ENCODE peak calls at places on chromosomes 2 and 18, in nine cellular contexts. One of them, this sample, is unnamed.

GRCh38 chr2:238061310-238062202 is 755 bp downstream of the SCLY start:
- DNase-seq in KBM-7: peak
- DNase-seq in body of pancreas: peak
- DNase-seq in cardiac septum: no peak
- DNase-seq in DMS 273 treated with DMSO at 0.1 percent for 48 hours: peak
- DNase-seq in PC-3: peak
- DNase-seq in mucosa of gallbladder: no peak
- DNase-seq in BE2C: peak
- DNase-seq in activated CD8-positive, alpha-beta memory T cell treated with anti-CD3 and anti-CD28 coated beads for 24 hours: peak
- DNase-seq in this sample: no peak

GRCh38 chr2:119198267-119198840 is 25.3 kb upstream of the STEAP3 start:
- DNase-seq in KBM-7: no peak
- DNase-seq in mucosa of gallbladder: no peak
- DNase-seq in cardiac septum: no peak
- DNase-seq in BE2C: no peak
- DNase-seq in body of pancreas: no peak
- DNase-seq in DMS 273 treated with DMSO at 0.1 percent for 48 hours: no peak
- DNase-seq in PC-3: peak
- DNase-seq in activated CD8-positive, alpha-beta memory T cell treated with anti-CD3 and anti-CD28 coated beads for 24 hours: no peak
- DNase-seq in this sample: peak

GRCh38 chr18:48166336-48166875 is 235.9 kb upstream of the SMAD2 start:
- DNase-seq in PC-3: no peak
- DNase-seq in activated CD8-positive, alpha-beta memory T cell treated with anti-CD3 and anti-CD28 coated beads for 24 hours: no peak
- DNase-seq in body of pancreas: no peak
- DNase-seq in mucosa of gallbladder: no peak
- DNase-seq in KBM-7: no peak
- DNase-seq in BE2C: no peak
- DNase-seq in DMS 273 treated with DMSO at 0.1 percent for 48 hours: no peak
- DNase-seq in cardiac septum: peak
- DNase-seq in this sample: peak

GRCh38 chr2:235841863-235842262 is 326.3 kb downstream of the GBX2 start:
- DNase-seq in PC-3: no peak
- DNase-seq in mucosa of gallbladder: no peak
- DNase-seq in KBM-7: no peak
- DNase-seq in activated CD8-positive, alpha-beta memory T cell treated with anti-CD3 and anti-CD28 coated beads for 24 hours: no peak
- DNase-seq in BE2C: no peak
- DNase-seq in cardiac septum: peak
- DNase-seq in DMS 273 treated with DMSO at 0.1 percent for 48 hours: no peak
- DNase-seq in body of pancreas: no peak
- DNase-seq in this sample: peak

GRCh38 chr2:38653715-38654494 is 12.0 kb upstream of the GALM start:
- DNase-seq in activated CD8-positive, alpha-beta memory T cell treated with anti-CD3 and anti-CD28 coated beads for 24 hours: peak
- DNase-seq in cardiac septum: no peak
- DNase-seq in body of pancreas: no peak
- DNase-seq in BE2C: no peak
- DNase-seq in DMS 273 treated with DMSO at 0.1 percent for 48 hours: no peak
- DNase-seq in PC-3: no peak
- DNase-seq in mucosa of gallbladder: no peak
- DNase-seq in KBM-7: no peak
- DNase-seq in this sample: no peak

GRCh38 chr2:42809876-42810125 is 17.4 kb upstream of the HAAO start:
- DNase-seq in cardiac septum: peak
- DNase-seq in KBM-7: no peak
- DNase-seq in DMS 273 treated with DMSO at 0.1 percent for 48 hours: peak
- DNase-seq in BE2C: peak
- DNase-seq in activated CD8-positive, alpha-beta memory T cell treated with anti-CD3 and anti-CD28 coated beads for 24 hours: no peak
- DNase-seq in mucosa of gallbladder: peak
- DNase-seq in body of pancreas: peak
- DNase-seq in PC-3: peak
- DNase-seq in this sample: peak

GRCh38 chr2:16197504-16198147 is 257.3 kb downstream of the MYCN start:
- DNase-seq in KBM-7: no peak
- DNase-seq in cardiac septum: no peak
- DNase-seq in activated CD8-positive, alpha-beta memory T cell treated with anti-CD3 and anti-CD28 coated beads for 24 hours: no peak
- DNase-seq in mucosa of gallbladder: no peak
- DNase-seq in PC-3: no peak
- DNase-seq in BE2C: no peak
- DNase-seq in DMS 273 treated with DMSO at 0.1 percent for 48 hours: no peak
- DNase-seq in body of pancreas: no peak
- DNase-seq in this sample: no peak

GRCh38 chr2:39548971-39549370 is 111.9 kb upstream of the MAP4K3 start:
- DNase-seq in BE2C: no peak
- DNase-seq in cardiac septum: no peak
- DNase-seq in mucosa of gallbladder: no peak
- DNase-seq in PC-3: no peak
- DNase-seq in body of pancreas: no peak
- DNase-seq in DMS 273 treated with DMSO at 0.1 percent for 48 hours: no peak
- DNase-seq in activated CD8-positive, alpha-beta memory T cell treated with anti-CD3 and anti-CD28 coated beads for 24 hours: no peak
- DNase-seq in KBM-7: no peak
- DNase-seq in this sample: no peak

GRCh38 chr2:69381337-69381737 is 5.7 kb downstream of the GFPT1 start:
- DNase-seq in body of pancreas: no peak
- DNase-seq in mucosa of gallbladder: no peak
- DNase-seq in DMS 273 treated with DMSO at 0.1 percent for 48 hours: no peak
- DNase-seq in BE2C: no peak
- DNase-seq in activated CD8-positive, alpha-beta memory T cell treated with anti-CD3 and anti-CD28 coated beads for 24 hours: no peak
- DNase-seq in cardiac septum: no peak
- DNase-seq in KBM-7: no peak
- DNase-seq in PC-3: peak
- DNase-seq in this sample: no peak

GRCh38 chr18:49006641-49007136 is 55.9 kb upstream of the SMAD7 start:
- DNase-seq in KBM-7: no peak
- DNase-seq in mucosa of gallbladder: no peak
- DNase-seq in PC-3: no peak
- DNase-seq in activated CD8-positive, alpha-beta memory T cell treated with anti-CD3 and anti-CD28 coated beads for 24 hours: no peak
- DNase-seq in DMS 273 treated with DMSO at 0.1 percent for 48 hours: peak
- DNase-seq in cardiac septum: no peak
- DNase-seq in body of pancreas: no peak
- DNase-seq in BE2C: no peak
- DNase-seq in this sample: no peak

GRCh38 chr2:153299217-153299616 is 179.3 kb downstream of the RPRM start:
- DNase-seq in BE2C: no peak
- DNase-seq in DMS 273 treated with DMSO at 0.1 percent for 48 hours: no peak
- DNase-seq in activated CD8-positive, alpha-beta memory T cell treated with anti-CD3 and anti-CD28 coated beads for 24 hours: no peak
- DNase-seq in PC-3: no peak
- DNase-seq in KBM-7: no peak
- DNase-seq in cardiac septum: no peak
- DNase-seq in mucosa of gallbladder: no peak
- DNase-seq in body of pancreas: no peak
- DNase-seq in this sample: no peak

GRCh38 chr18:58267493-58267892 is 223.5 kb downstream of the NEDD4L start:
- DNase-seq in cardiac septum: no peak
- DNase-seq in KBM-7: no peak
- DNase-seq in body of pancreas: no peak
- DNase-seq in PC-3: no peak
- DNase-seq in DMS 273 treated with DMSO at 0.1 percent for 48 hours: no peak
- DNase-seq in mucosa of gallbladder: no peak
- DNase-seq in activated CD8-positive, alpha-beta memory T cell treated with anti-CD3 and anti-CD28 coated beads for 24 hours: no peak
- DNase-seq in BE2C: no peak
- DNase-seq in this sample: no peak

GRCh38 chr2:161063074-161063945 is 96.9 kb upstream of the TANK start:
- DNase-seq in BE2C: peak
- DNase-seq in KBM-7: peak
- DNase-seq in PC-3: peak
- DNase-seq in cardiac septum: no peak
- DNase-seq in activated CD8-positive, alpha-beta memory T cell treated with anti-CD3 and anti-CD28 coated beads for 24 hours: peak
- DNase-seq in body of pancreas: peak
- DNase-seq in mucosa of gallbladder: peak
- DNase-seq in DMS 273 treated with DMSO at 0.1 percent for 48 hours: peak
- DNase-seq in this sample: peak

GRCh38 chr2:36359006-36359580 is 3.5 kb downstream of the CRIM1 start:
- DNase-seq in KBM-7: no peak
- DNase-seq in BE2C: no peak
- DNase-seq in body of pancreas: no peak
- DNase-seq in activated CD8-positive, alpha-beta memory T cell treated with anti-CD3 and anti-CD28 coated beads for 24 hours: no peak
- DNase-seq in mucosa of gallbladder: no peak
- DNase-seq in PC-3: peak
- DNase-seq in cardiac septum: no peak
- DNase-seq in DMS 273 treated with DMSO at 0.1 percent for 48 hours: no peak
- DNase-seq in this sample: no peak

GRCh38 chr2:150030440-150030839 is 442.9 kb upstream of the MMADHC start:
- DNase-seq in activated CD8-positive, alpha-beta memory T cell treated with anti-CD3 and anti-CD28 coated beads for 24 hours: no peak
- DNase-seq in DMS 273 treated with DMSO at 0.1 percent for 48 hours: no peak
- DNase-seq in KBM-7: no peak
- DNase-seq in mucosa of gallbladder: no peak
- DNase-seq in PC-3: no peak
- DNase-seq in BE2C: no peak
- DNase-seq in cardiac septum: no peak
- DNase-seq in body of pancreas: no peak
- DNase-seq in this sample: no peak

GRCh38 chr2:11144724-11145079 is 10.6 kb upstream of the SLC66A3 start:
- DNase-seq in KBM-7: no peak
- DNase-seq in cardiac septum: no peak
- DNase-seq in body of pancreas: no peak
- DNase-seq in activated CD8-positive, alpha-beta memory T cell treated with anti-CD3 and anti-CD28 coated beads for 24 hours: no peak
- DNase-seq in mucosa of gallbladder: no peak
- DNase-seq in PC-3: no peak
- DNase-seq in DMS 273 treated with DMSO at 0.1 percent for 48 hours: no peak
- DNase-seq in BE2C: no peak
- DNase-seq in this sample: no peak

GRCh38 chr2:222480497-222480896 is 56.2 kb downstream of the SGPP2 start:
- DNase-seq in PC-3: no peak
- DNase-seq in activated CD8-positive, alpha-beta memory T cell treated with anti-CD3 and anti-CD28 coated beads for 24 hours: no peak
- DNase-seq in DMS 273 treated with DMSO at 0.1 percent for 48 hours: no peak
- DNase-seq in KBM-7: no peak
- DNase-seq in cardiac septum: no peak
- DNase-seq in body of pancreas: no peak
- DNase-seq in mucosa of gallbladder: no peak
- DNase-seq in BE2C: no peak
- DNase-seq in this sample: no peak

GRCh38 chr2:113078350-113078839 is 10.6 kb downstream of the IL1F10 start:
- DNase-seq in cardiac septum: no peak
- DNase-seq in body of pancreas: no peak
- DNase-seq in mucosa of gallbladder: peak
- DNase-seq in DMS 273 treated with DMSO at 0.1 percent for 48 hours: no peak
- DNase-seq in KBM-7: no peak
- DNase-seq in BE2C: no peak
- DNase-seq in activated CD8-positive, alpha-beta memory T cell treated with anti-CD3 and anti-CD28 coated beads for 24 hours: no peak
- DNase-seq in PC-3: peak
- DNase-seq in this sample: no peak

GRCh38 chr2:239930378-239930777 is 94.8 kb downstream of the NDUFA10 start:
- DNase-seq in BE2C: peak
- DNase-seq in body of pancreas: peak
- DNase-seq in KBM-7: no peak
- DNase-seq in activated CD8-positive, alpha-beta memory T cell treated with anti-CD3 and anti-CD28 coated beads for 24 hours: peak
- DNase-seq in cardiac septum: peak
- DNase-seq in DMS 273 treated with DMSO at 0.1 percent for 48 hours: no peak
- DNase-seq in mucosa of gallbladder: no peak
- DNase-seq in PC-3: no peak
- DNase-seq in this sample: peak

GRCh38 chr2:24009367-24009679 is 562 bp upstream of the MFSD2B start:
- DNase-seq in cardiac septum: no peak
- DNase-seq in activated CD8-positive, alpha-beta memory T cell treated with anti-CD3 and anti-CD28 coated beads for 24 hours: no peak
- DNase-seq in PC-3: no peak
- DNase-seq in BE2C: no peak
- DNase-seq in mucosa of gallbladder: no peak
- DNase-seq in DMS 273 treated with DMSO at 0.1 percent for 48 hours: no peak
- DNase-seq in KBM-7: no peak
- DNase-seq in body of pancreas: no peak
- DNase-seq in this sample: no peak

GRCh38 chr18:22165049-22165602 is 4.3 kb upstream of the GATA6 start:
- DNase-seq in BE2C: no peak
- DNase-seq in activated CD8-positive, alpha-beta memory T cell treated with anti-CD3 and anti-CD28 coated beads for 24 hours: no peak
- DNase-seq in PC-3: no peak
- DNase-seq in cardiac septum: no peak
- DNase-seq in mucosa of gallbladder: no peak
- DNase-seq in DMS 273 treated with DMSO at 0.1 percent for 48 hours: no peak
- DNase-seq in KBM-7: no peak
- DNase-seq in body of pancreas: peak
- DNase-seq in this sample: no peak

GRCh38 chr2:220815698-220816097 is 756.4 kb downstream of the EPHA4 start:
- DNase-seq in activated CD8-positive, alpha-beta memory T cell treated with anti-CD3 and anti-CD28 coated beads for 24 hours: no peak
- DNase-seq in mucosa of gallbladder: no peak
- DNase-seq in BE2C: no peak
- DNase-seq in PC-3: no peak
- DNase-seq in KBM-7: no peak
- DNase-seq in cardiac septum: no peak
- DNase-seq in DMS 273 treated with DMSO at 0.1 percent for 48 hours: no peak
- DNase-seq in body of pancreas: no peak
- DNase-seq in this sample: no peak

GRCh38 chr2:173858297-173858731 is 106.9 kb downstream of the SP3 start:
- DNase-seq in KBM-7: peak
- DNase-seq in cardiac septum: no peak
- DNase-seq in PC-3: peak
- DNase-seq in mucosa of gallbladder: no peak
- DNase-seq in body of pancreas: no peak
- DNase-seq in BE2C: no peak
- DNase-seq in activated CD8-positive, alpha-beta memory T cell treated with anti-CD3 and anti-CD28 coated beads for 24 hours: no peak
- DNase-seq in DMS 273 treated with DMSO at 0.1 percent for 48 hours: no peak
- DNase-seq in this sample: no peak

GRCh38 chr2:41941831-41942230 is 106.0 kb upstream of the PKDCC start:
- DNase-seq in KBM-7: peak
- DNase-seq in cardiac septum: no peak
- DNase-seq in BE2C: no peak
- DNase-seq in PC-3: no peak
- DNase-seq in body of pancreas: no peak
- DNase-seq in activated CD8-positive, alpha-beta memory T cell treated with anti-CD3 and anti-CD28 coated beads for 24 hours: no peak
- DNase-seq in mucosa of gallbladder: no peak
- DNase-seq in DMS 273 treated with DMSO at 0.1 percent for 48 hours: no peak
- DNase-seq in this sample: no peak

GRCh38 chr2:202072226-202072625 is 829 bp upstream of the KIAA2012 start:
- DNase-seq in mucosa of gallbladder: no peak
- DNase-seq in KBM-7: no peak
- DNase-seq in PC-3: peak
- DNase-seq in BE2C: peak
- DNase-seq in cardiac septum: no peak
- DNase-seq in activated CD8-positive, alpha-beta memory T cell treated with anti-CD3 and anti-CD28 coated beads for 24 hours: no peak
- DNase-seq in body of pancreas: no peak
- DNase-seq in DMS 273 treated with DMSO at 0.1 percent for 48 hours: peak
- DNase-seq in this sample: no peak

GRCh38 chr2:27428978-27429541 is 629 bp downstream of the NRBP1 start:
- DNase-seq in activated CD8-positive, alpha-beta memory T cell treated with anti-CD3 and anti-CD28 coated beads for 24 hours: no peak
- DNase-seq in mucosa of gallbladder: peak
- DNase-seq in KBM-7: peak
- DNase-seq in BE2C: peak
- DNase-seq in body of pancreas: peak
- DNase-seq in DMS 273 treated with DMSO at 0.1 percent for 48 hours: peak
- DNase-seq in PC-3: peak
- DNase-seq in cardiac septum: peak
- DNase-seq in this sample: peak

GRCh38 chr2:134943540-134943939 is 24.9 kb downstream of the CCNT2 start:
- DNase-seq in KBM-7: peak
- DNase-seq in body of pancreas: no peak
- DNase-seq in activated CD8-positive, alpha-beta memory T cell treated with anti-CD3 and anti-CD28 coated beads for 24 hours: no peak
- DNase-seq in mucosa of gallbladder: no peak
- DNase-seq in DMS 273 treated with DMSO at 0.1 percent for 48 hours: no peak
- DNase-seq in cardiac septum: no peak
- DNase-seq in PC-3: no peak
- DNase-seq in BE2C: no peak
- DNase-seq in this sample: no peak

GRCh38 chr18:70288171-70288850 is 534 bp upstream of the SOCS6 start:
- DNase-seq in mucosa of gallbladder: no peak
- DNase-seq in body of pancreas: peak
- DNase-seq in KBM-7: peak
- DNase-seq in BE2C: peak
- DNase-seq in cardiac septum: no peak
- DNase-seq in DMS 273 treated with DMSO at 0.1 percent for 48 hours: no peak
- DNase-seq in activated CD8-positive, alpha-beta memory T cell treated with anti-CD3 and anti-CD28 coated beads for 24 hours: no peak
- DNase-seq in PC-3: peak
- DNase-seq in this sample: peak

GRCh38 chr2:90079374-90079773 is 1387.9 kb downstream of the RPIA start:
- DNase-seq in BE2C: no peak
- DNase-seq in activated CD8-positive, alpha-beta memory T cell treated with anti-CD3 and anti-CD28 coated beads for 24 hours: no peak
- DNase-seq in cardiac septum: no peak
- DNase-seq in PC-3: no peak
- DNase-seq in mucosa of gallbladder: no peak
- DNase-seq in body of pancreas: no peak
- DNase-seq in DMS 273 treated with DMSO at 0.1 percent for 48 hours: no peak
- DNase-seq in KBM-7: no peak
- DNase-seq in this sample: no peak

GRCh38 chr2:63424329-63425078 is 163.8 kb downstream of the WDPCP start:
- DNase-seq in cardiac septum: no peak
- DNase-seq in mucosa of gallbladder: no peak
- DNase-seq in KBM-7: peak
- DNase-seq in body of pancreas: no peak
- DNase-seq in DMS 273 treated with DMSO at 0.1 percent for 48 hours: peak
- DNase-seq in BE2C: peak
- DNase-seq in activated CD8-positive, alpha-beta memory T cell treated with anti-CD3 and anti-CD28 coated beads for 24 hours: peak
- DNase-seq in PC-3: peak
- DNase-seq in this sample: peak

GRCh38 chr18:10715791-10716190 is 190.0 kb downstream of the NAPG start:
- DNase-seq in DMS 273 treated with DMSO at 0.1 percent for 48 hours: no peak
- DNase-seq in mucosa of gallbladder: peak
- DNase-seq in activated CD8-positive, alpha-beta memory T cell treated with anti-CD3 and anti-CD28 coated beads for 24 hours: no peak
- DNase-seq in PC-3: peak
- DNase-seq in KBM-7: no peak
- DNase-seq in body of pancreas: no peak
- DNase-seq in BE2C: no peak
- DNase-seq in cardiac septum: no peak
- DNase-seq in this sample: peak